ENCODE peak calls at places on chromosomes 16 and 17, in seven cellular contexts. N, J, S, T, G, Y and M are unnamed samples.

GRCh38 chr16:56871172-56871593 is 6.2 kb downstream of the SLC12A3 start:
- DNase-seq in N (peak), J (no peak), S (peak), T (no peak), G (peak), Y (no peak), M (no peak)

GRCh38 chr16:3023415-3023668 is 400 bp downstream of the HCFC1R1 start:
- DNase-seq in N (peak), J (peak), S (no peak), T (peak), G (peak), Y (no peak), M (no peak)

GRCh38 chr16:1560153-1560552 is 26.7 kb downstream of the TMEM204 start:
- DNase-seq in N (no peak), J (no peak), S (no peak), T (no peak), G (no peak), Y (no peak), M (no peak)

GRCh38 chr16:68086336-68086821 is 1.2 kb downstream of the NFATC3 start:
- DNase-seq in N (no peak), J (no peak), S (peak), T (no peak), G (peak), Y (no peak), M (no peak)

GRCh38 chr16:49586466-49586865 is 212.9 kb downstream of the C16orf78 start:
- DNase-seq in N (no peak), J (no peak), S (no peak), T (no peak), G (no peak), Y (peak), M (peak)

GRCh38 chr16:3963203-3963602 is 82.7 kb upstream of the CREBBP start:
- DNase-seq in N (no peak), J (no peak), S (no peak), T (peak), G (peak), Y (no peak), M (no peak)

GRCh38 chr17:5832886-5833285 is 237.3 kb upstream of the WSCD1 start:
- DNase-seq in N (no peak), J (no peak), S (peak), T (no peak), G (peak), Y (no peak), M (no peak)

GRCh38 chr16:11554054-11554453 is 32.7 kb downstream of the LITAF start:
- DNase-seq in N (no peak), J (peak), S (peak), T (no peak), G (no peak), Y (no peak), M (no peak)

GRCh38 chr17:82030470-82031302 is 792 bp upstream of the RAC3 start:
- DNase-seq in N (peak), J (peak), S (peak), T (peak), G (peak), Y (peak), M (peak)

GRCh38 chr17:82033359-82034085 is 2.0 kb downstream of the RAC3 start:
- DNase-seq in N (no peak), J (no peak), S (no peak), T (no peak), G (no peak), Y (no peak), M (no peak)

GRCh38 chr17:82031303-82031884 is at the start of gene RAC3:
- DNase-seq in N (peak), J (no peak), S (no peak), T (no peak), G (no peak), Y (no peak), M (peak)

GRCh38 chr17:82029990-82030469 is 1.4 kb upstream of the RAC3 start:
- DNase-seq in N (no peak), J (no peak), S (no peak), T (no peak), G (no peak), Y (no peak), M (peak)

DNA sequence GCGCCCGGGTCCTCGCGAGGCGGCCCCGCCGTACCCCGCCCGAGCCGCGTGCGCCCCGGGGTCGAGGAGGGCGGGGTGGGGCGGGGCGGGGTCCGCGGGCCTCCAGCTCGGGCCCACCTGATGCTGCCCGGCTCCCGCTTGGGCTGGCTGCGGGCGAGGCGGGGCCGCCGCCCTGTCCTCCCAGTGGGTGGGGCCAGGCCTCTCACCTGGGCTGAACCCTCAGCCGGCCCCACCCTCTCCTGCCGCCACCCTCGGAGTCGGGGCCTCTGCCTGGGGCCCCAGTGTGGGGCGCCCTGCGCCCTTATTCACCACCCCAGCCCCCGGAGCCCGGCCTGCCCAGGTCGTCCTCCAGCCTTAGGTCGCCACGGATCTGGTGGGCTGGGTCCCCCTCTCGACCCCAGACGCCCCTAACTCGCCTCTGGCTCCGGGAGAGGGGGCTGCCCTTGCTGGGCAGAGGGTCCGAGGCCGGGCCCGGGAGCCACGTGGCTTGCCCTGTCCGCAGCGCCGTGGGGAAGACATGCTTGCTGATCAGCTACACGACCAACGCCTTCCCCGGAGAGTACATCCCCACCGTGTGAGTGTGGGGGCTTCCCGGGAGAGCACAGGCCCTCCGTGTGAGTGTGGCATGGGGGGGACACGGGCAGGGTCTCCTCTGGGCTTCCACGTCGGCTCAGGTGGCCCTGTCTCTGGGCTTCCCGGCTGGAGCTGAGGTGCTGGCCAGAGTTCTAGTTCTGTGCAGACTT is 578 bp downstream of the RAC3 start:
- DNase-seq in N (peak), J (no peak), S (no peak), T (no peak), G (no peak), Y (no peak), M (peak)
- H3K4me3 ChIP-seq in N (peak), J (no peak), S (peak), T (no peak), G (peak), Y (peak), M (peak)

DNA sequence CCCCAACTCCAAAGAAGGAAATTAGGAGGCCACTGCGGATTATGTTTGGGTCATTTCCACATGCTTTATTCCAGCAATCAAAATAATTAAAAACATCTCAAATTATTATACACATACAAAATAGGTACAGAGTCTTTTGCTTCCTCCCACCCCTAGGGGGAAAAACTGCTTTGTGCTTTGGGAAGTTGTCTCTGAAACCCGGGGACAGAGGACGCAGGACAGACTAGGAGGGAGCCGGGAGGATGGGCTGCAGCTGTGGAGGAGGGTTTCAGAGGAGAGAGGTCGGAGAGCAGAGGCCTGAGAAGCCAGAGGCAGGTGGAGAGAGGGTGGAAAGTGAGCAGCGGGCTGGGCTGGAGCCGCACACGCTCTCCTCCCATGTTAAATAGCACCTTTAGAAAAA is 17.4 kb downstream of the COL1A1 start:
- DNase-seq in N (no peak), J (no peak), S (no peak), T (no peak), G (peak), Y (no peak), M (no peak)
- TF ChIP-seq CTCF in N (peak), J (no peak), S (no peak), T (no peak), G (peak), Y (no peak), M (no peak)

DNA sequence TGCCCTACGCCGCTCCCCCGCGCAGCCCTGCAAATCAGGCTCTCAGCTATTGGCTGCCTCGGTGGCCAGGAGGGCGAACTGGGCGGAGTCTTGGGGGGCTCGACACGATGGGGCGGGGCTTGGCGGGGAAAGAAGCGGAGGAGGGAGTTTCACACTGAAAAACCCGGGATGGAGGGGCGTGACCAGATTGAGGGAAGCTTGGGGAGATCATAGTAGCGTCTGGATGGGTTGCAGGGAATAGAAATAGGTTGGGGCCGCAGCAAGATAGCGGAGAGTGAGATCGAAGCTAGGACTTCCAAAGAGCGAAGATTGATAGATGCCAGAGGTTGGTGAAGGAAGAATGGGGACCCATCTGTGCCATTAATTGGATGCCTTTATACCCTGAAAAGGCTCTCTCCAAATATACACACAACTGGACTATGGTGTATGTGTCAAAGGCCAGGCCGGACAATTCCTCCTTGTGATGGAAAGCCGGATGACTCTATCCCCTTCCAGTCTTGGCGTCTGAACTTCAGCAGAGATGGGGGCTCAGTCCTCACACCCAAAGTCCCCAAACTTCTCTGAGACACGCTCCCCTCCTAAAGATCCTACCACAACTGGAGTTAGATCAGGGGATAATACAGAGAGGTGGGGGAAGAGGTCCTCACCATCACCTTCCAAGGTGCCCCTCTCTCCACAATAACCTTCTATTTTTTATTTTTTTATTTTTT is 384 bp upstream of the STAC2 start:
- DNase-seq in N (peak), J (peak), S (peak), T (no peak), G (no peak), Y (no peak), M (peak)
- H3K4me3 ChIP-seq in N (peak), J (peak), S (peak), T (peak), G (peak), Y (peak), M (peak)

GRCh38 chr17:10628756-10629155 is 28.4 kb downstream of the MYH3 start:
- DNase-seq in N (no peak), J (no peak), S (peak), T (no peak), G (no peak), Y (no peak), M (no peak)
- TF ChIP-seq CTCF in N (peak), J (no peak), S (peak), T (peak), G (peak), Y (no peak), M (peak)